ENCODE peak calls at places on chromosomes 5 and 9, in four cellular contexts. One of them, this sample, is unnamed.

GRCh38 chr9:109086221-109086620 is 33.5 kb downstream of the TMEM245 start:
- DNase-seq in endothelial cell of umbilical vein: peak
- DNase-seq in GM23248: peak
- DNase-seq in heart right ventricle: no peak
- DNase-seq in this sample: no peak

GRCh38 chr5:7882926-7883325 is 14.0 kb downstream of the MTRR start:
- DNase-seq in endothelial cell of umbilical vein: no peak
- DNase-seq in GM23248: no peak
- DNase-seq in heart right ventricle: no peak
- DNase-seq in this sample: no peak

GRCh38 chr9:105082843-105083242 is 154.9 kb upstream of the ABCA1 start:
- DNase-seq in endothelial cell of umbilical vein: no peak
- DNase-seq in GM23248: no peak
- DNase-seq in heart right ventricle: no peak
- DNase-seq in this sample: no peak

GRCh38 chr9:89278997-89279739 is 31.8 kb upstream of the CKS2 start:
- DNase-seq in endothelial cell of umbilical vein: peak
- DNase-seq in GM23248: peak
- DNase-seq in heart right ventricle: peak
- DNase-seq in this sample: peak

GRCh38 chr5:43638556-43638955 is 35.6 kb downstream of the NNT start:
- DNase-seq in endothelial cell of umbilical vein: no peak
- DNase-seq in GM23248: peak
- DNase-seq in heart right ventricle: no peak
- DNase-seq in this sample: no peak

GRCh38 chr9:95383198-95383673 is 65.7 kb upstream of the FANCC start:
- DNase-seq in endothelial cell of umbilical vein: no peak
- DNase-seq in GM23248: peak
- DNase-seq in heart right ventricle: no peak
- DNase-seq in this sample: peak

GRCh38 chr9:69204869-69205268 is 30.8 kb downstream of the TJP2 start:
- DNase-seq in endothelial cell of umbilical vein: no peak
- DNase-seq in GM23248: peak
- DNase-seq in heart right ventricle: peak
- DNase-seq in this sample: no peak

GRCh38 chr9:113462781-113463286 is 693 bp upstream of the RGS3 start:
- DNase-seq in endothelial cell of umbilical vein: no peak
- DNase-seq in GM23248: no peak
- DNase-seq in heart right ventricle: no peak
- DNase-seq in this sample: no peak

GRCh38 chr5:175478384-175479124 is at the start of gene SFXN1:
- DNase-seq in endothelial cell of umbilical vein: peak
- DNase-seq in GM23248: peak
- DNase-seq in heart right ventricle: peak
- DNase-seq in this sample: peak

GRCh38 chr5:37665272-37665671 is 174.6 kb downstream of the GDNF start:
- DNase-seq in endothelial cell of umbilical vein: peak
- DNase-seq in GM23248: no peak
- DNase-seq in heart right ventricle: no peak
- DNase-seq in this sample: no peak

GRCh38 chr9:19161257-19162025 is 34.1 kb upstream of the PLIN2 start:
- DNase-seq in endothelial cell of umbilical vein: peak
- DNase-seq in GM23248: peak
- DNase-seq in heart right ventricle: no peak
- DNase-seq in this sample: no peak

GRCh38 chr5:55597014-55597981 is 62.5 kb upstream of the PLPP1 start:
- DNase-seq in endothelial cell of umbilical vein: peak
- DNase-seq in GM23248: peak
- DNase-seq in heart right ventricle: peak
- DNase-seq in this sample: peak

GRCh38 chr9:111799506-111799905 is 4.8 kb upstream of the SHOC1 start:
- DNase-seq in endothelial cell of umbilical vein: no peak
- DNase-seq in GM23248: no peak
- DNase-seq in heart right ventricle: no peak
- DNase-seq in this sample: no peak

GRCh38 chr5:164581889-164582288 is 1076.5 kb downstream of the MAT2B start:
- DNase-seq in endothelial cell of umbilical vein: no peak
- DNase-seq in GM23248: no peak
- DNase-seq in heart right ventricle: no peak
- DNase-seq in this sample: no peak

GRCh38 chr5:164578401-164578800 is 1073.0 kb downstream of the MAT2B start:
- DNase-seq in endothelial cell of umbilical vein: no peak
- DNase-seq in GM23248: no peak
- DNase-seq in heart right ventricle: no peak
- DNase-seq in this sample: no peak

GRCh38 chr5:164580155-164580554 is 1074.7 kb downstream of the MAT2B start:
- DNase-seq in endothelial cell of umbilical vein: no peak
- DNase-seq in GM23248: no peak
- DNase-seq in heart right ventricle: no peak
- DNase-seq in this sample: no peak

GRCh38 chr5:164573397-164573796 is 1068.0 kb downstream of the MAT2B start:
- DNase-seq in endothelial cell of umbilical vein: no peak
- DNase-seq in GM23248: no peak
- DNase-seq in heart right ventricle: no peak
- DNase-seq in this sample: no peak

DNA sequence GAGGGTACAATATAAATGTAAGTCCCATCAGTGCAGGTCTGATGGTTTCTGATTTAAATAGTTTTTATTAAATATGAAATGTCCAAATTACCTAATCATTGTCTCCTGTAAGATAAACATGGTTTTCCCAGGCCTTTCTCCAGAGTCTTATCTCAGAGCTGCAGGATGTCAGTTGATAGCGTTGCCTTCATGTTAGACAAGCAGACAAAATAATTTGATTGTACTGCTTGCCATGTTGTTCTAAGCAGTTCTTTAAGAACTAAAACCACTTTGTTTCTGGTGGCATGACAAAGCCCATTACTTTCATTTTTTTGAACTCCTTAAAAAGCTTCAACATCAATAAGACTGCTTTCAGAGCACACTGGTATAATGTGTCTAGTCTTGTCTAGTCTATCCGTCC is 1073.5 kb downstream of the MAT2B start:
- DNase-seq in endothelial cell of umbilical vein: peak
- DNase-seq in GM23248: no peak
- DNase-seq in heart right ventricle: no peak
- DNase-seq in this sample: no peak
- H3K27ac ChIP-seq in endothelial cell of umbilical vein: no peak
- H3K27ac ChIP-seq in GM23248: no peak
- H3K27ac ChIP-seq in heart right ventricle: no peak
- H3K27ac ChIP-seq in this sample: no peak

GRCh38 chr5:35185518-35185917 is 44.8 kb downstream of the PRLR start:
- DNase-seq in endothelial cell of umbilical vein: no peak
- DNase-seq in GM23248: no peak
- DNase-seq in heart right ventricle: no peak
- DNase-seq in this sample: no peak
- H3K27ac ChIP-seq in endothelial cell of umbilical vein: no peak
- H3K27ac ChIP-seq in GM23248: no peak
- H3K27ac ChIP-seq in heart right ventricle: no peak
- H3K27ac ChIP-seq in this sample: no peak

GRCh38 chr5:77397686-77398300 is 94.3 kb downstream of the WDR41 start:
- DNase-seq in endothelial cell of umbilical vein: no peak
- DNase-seq in GM23248: no peak
- DNase-seq in heart right ventricle: no peak
- DNase-seq in this sample: no peak

GRCh38 chr5:77400645-77401044 is 91.5 kb downstream of the WDR41 start:
- DNase-seq in endothelial cell of umbilical vein: no peak
- DNase-seq in GM23248: peak
- DNase-seq in heart right ventricle: no peak
- DNase-seq in this sample: no peak

GRCh38 chr5:77398458-77398857 is 93.7 kb downstream of the WDR41 start:
- DNase-seq in endothelial cell of umbilical vein: no peak
- DNase-seq in GM23248: no peak
- DNase-seq in heart right ventricle: no peak
- DNase-seq in this sample: no peak

GRCh38 chr5:77396017-77396416 is 96.1 kb downstream of the WDR41 start:
- DNase-seq in endothelial cell of umbilical vein: no peak
- DNase-seq in GM23248: no peak
- DNase-seq in heart right ventricle: no peak
- DNase-seq in this sample: no peak

GRCh38 chr5:77398896-77399295 is 93.2 kb downstream of the WDR41 start:
- DNase-seq in endothelial cell of umbilical vein: no peak
- DNase-seq in GM23248: no peak
- DNase-seq in heart right ventricle: no peak
- DNase-seq in this sample: peak
- H3K27ac ChIP-seq in endothelial cell of umbilical vein: no peak
- H3K27ac ChIP-seq in GM23248: no peak
- H3K27ac ChIP-seq in heart right ventricle: no peak
- H3K27ac ChIP-seq in this sample: peak

DNA sequence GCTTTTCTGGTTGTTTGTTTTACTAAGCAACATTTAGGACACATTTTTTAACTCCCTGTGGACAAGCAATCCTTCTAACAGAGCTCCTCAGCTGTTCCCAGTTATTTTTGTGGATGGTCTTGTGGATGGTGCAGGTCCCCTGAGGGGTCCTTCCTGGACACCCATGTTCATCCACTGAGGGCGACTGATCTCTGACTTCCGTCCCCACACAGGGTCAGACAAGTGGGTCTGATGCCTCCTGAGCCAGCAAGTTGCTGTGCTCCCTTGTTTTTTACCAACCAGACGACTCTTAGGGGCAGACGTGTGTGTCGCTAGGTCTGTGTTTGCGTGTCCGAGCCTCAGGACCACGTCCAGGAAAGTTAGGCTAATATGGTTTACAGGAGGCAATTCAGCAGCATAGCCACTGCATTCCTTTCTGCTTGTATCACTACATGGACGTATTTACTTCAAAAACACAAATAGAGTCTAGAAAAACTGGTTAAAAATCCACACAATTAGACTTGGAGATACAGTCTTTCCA is 65.0 kb upstream of the ECM2 start:
- DNase-seq in endothelial cell of umbilical vein: peak
- DNase-seq in GM23248: peak
- DNase-seq in heart right ventricle: no peak
- DNase-seq in this sample: peak
- H3K27ac ChIP-seq in endothelial cell of umbilical vein: no peak
- H3K27ac ChIP-seq in GM23248: peak
- H3K27ac ChIP-seq in heart right ventricle: peak
- H3K27ac ChIP-seq in this sample: no peak

DNA sequence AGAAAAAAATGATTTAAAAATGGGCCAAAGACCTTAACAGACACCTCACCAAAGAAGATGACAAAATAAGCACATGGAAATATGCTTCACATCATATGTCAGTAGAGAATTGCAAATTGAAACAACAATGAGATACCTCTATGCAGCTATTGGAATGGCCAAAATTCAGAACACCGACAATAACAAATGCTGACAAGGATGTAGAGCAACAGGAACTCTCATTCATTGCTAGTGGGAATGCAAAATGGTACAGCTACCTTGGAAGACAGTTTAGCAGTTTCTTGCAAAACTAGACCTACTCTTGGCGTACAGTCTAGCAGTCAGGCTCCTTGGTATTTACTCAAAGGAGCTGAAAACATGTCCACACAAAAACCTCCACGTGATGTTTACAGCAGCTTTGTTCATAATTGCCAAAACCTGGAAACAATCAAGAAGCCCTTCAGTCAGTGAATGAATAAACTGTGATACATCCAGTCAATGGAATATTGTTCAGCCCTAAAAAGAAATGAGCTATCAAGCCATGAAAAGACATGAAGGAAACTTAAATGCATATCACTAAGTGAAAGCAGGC is 10.5 kb upstream of the MVB12B start:
- DNase-seq in endothelial cell of umbilical vein: no peak
- DNase-seq in GM23248: no peak
- DNase-seq in heart right ventricle: no peak
- DNase-seq in this sample: no peak
- H3K27ac ChIP-seq in endothelial cell of umbilical vein: no peak
- H3K27ac ChIP-seq in GM23248: no peak
- H3K27ac ChIP-seq in heart right ventricle: no peak
- H3K27ac ChIP-seq in this sample: no peak

This sample was measured in SJCRH30.